ENCODE peak calls at places on chromosome 2, in eight cellular contexts. H is GM23248, R is Peyer's patch, G is K562, M is AG04450, D is testis, I is neuronal stem cell, A is astrocyte. Z is an unnamed sample.

GRCh38 chr2:769771-770170 is 92.6 kb upstream of the TMEM18 start:
- DNase-seq in I (no peak), R (no peak), D (no peak), H (no peak), A (no peak), G (no peak), M (no peak), Z (no peak)

GRCh38 chr2:233404227-233404626 is 49.9 kb downstream of the DGKD start:
- DNase-seq in H (peak; percentile 52), R (peak; percentile 83), A (no peak), M (no peak), I (no peak), D (peak; percentile 55), G (peak; percentile 44), Z (no peak)

GRCh38 chr2:16671760-16672159 is 6.1 kb upstream of the CYRIA start:
- DNase-seq in I (no peak), H (no peak), D (no peak), A (no peak), R (no peak), G (no peak), M (no peak), Z (no peak)

GRCh38 chr2:104872866-104873688 is 19.2 kb downstream of the POU3F3 start:
- DNase-seq in G (peak; percentile 40), M (peak; percentile 8), A (peak; percentile 71), I (peak; percentile 62), H (peak; percentile 84), R (peak; percentile 79), D (peak; percentile 73), Z (no peak)

GRCh38 chr2:69989422-69990128 is 28.1 kb upstream of the ASPRV1 start:
- DNase-seq in A (no peak), D (no peak), R (peak; percentile 56), I (no peak), H (no peak), G (no peak), M (no peak), Z (no peak)

GRCh38 chr2:73000808-73001570 is 70.5 kb downstream of the SFXN5 start:
- DNase-seq in R (peak; percentile 63), D (no peak), I (no peak), H (no peak), M (no peak), A (no peak), G (no peak), Z (no peak)

GRCh38 chr2:176454893-176455810 is 185.9 kb downstream of the MTX2 start:
- DNase-seq in A (peak; percentile 19), H (peak; percentile 75), R (peak; percentile 95), D (peak; percentile 95), I (peak; percentile 76), G (peak; percentile 77), M (peak; percentile 45), Z (peak; percentile 50)

GRCh38 chr2:42493468-42493884 is 306 bp downstream of the KCNG3 start:
- DNase-seq in A (no peak), G (no peak), I (no peak), D (no peak), M (no peak), R (no peak), H (no peak), Z (no peak)

GRCh38 chr2:148503511-148503910 is 141.0 kb upstream of the EPC2 start:
- DNase-seq in I (no peak), A (no peak), D (no peak), G (no peak), M (no peak), R (no peak), H (no peak), Z (no peak)

GRCh38 chr2:237200462-237200861 is 114.8 kb downstream of the COPS8 start:
- DNase-seq in H (no peak), R (no peak), I (no peak), A (no peak), M (no peak), G (no peak), D (peak; percentile 2), Z (no peak)

GRCh38 chr2:111930875-111931274 is 32.5 kb downstream of the MERTK start:
- DNase-seq in A (peak; percentile 71), H (peak; percentile 80), G (no peak), M (no peak), I (no peak), D (peak; percentile 57), R (no peak), Z (no peak)

GRCh38 chr2:3179208-3179607 is 198.4 kb downstream of the EIPR1 start:
- DNase-seq in D (peak; percentile 41), G (no peak), H (no peak), A (no peak), I (no peak), R (no peak), M (no peak), Z (no peak)

GRCh38 chr2:191311627-191312026 is 66.4 kb downstream of the MYO1B start:
- DNase-seq in D (no peak), A (peak; percentile 90), I (no peak), R (no peak), M (no peak), H (peak; percentile 92), G (no peak), Z (no peak)

GRCh38 chr2:97722227-97722626 is 8.9 kb downstream of the ZAP70 start:
- DNase-seq in A (no peak), R (no peak), D (no peak), H (no peak), G (no peak), M (no peak), I (no peak), Z (no peak)

GRCh38 chr2:225036431-225036830 is 5.8 kb downstream of the DOCK10 start:
- DNase-seq in A (no peak), I (no peak), H (no peak), R (no peak), G (no peak), M (no peak), D (no peak), Z (no peak)

DNA sequence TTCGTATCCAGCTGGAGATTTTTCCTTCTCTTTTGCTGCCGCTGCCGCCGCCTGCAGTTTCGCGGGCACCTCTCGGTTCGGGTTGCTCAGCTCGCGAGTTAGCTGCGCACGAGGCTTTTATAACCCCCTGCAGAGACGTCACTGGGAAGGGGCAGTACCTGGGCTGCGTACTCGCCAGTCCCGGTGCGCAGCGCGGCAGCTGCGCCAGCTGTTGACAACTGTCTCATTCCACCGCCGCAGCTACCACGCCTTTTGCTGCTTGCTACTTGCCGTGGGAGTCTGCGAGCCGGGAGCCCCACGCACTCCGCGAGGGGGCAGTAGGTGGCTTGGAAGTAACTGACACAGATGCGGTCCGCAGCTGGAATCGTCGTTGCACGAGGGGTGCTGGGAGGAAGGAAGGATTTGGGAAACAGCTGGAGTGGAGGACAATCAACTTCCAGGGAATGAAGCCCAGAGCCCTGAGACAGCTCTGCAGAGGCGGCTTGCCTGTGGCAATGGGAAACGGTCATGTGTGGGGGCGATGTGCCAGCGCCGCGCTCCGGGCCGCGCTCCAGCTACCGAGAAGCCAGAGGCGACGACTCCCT is at the start of gene TACR1:
- DNase-seq in A (peak; percentile 47), D (peak; percentile 76), I (peak; percentile 48), R (peak; percentile 67), G (peak; percentile 25), H (peak; percentile 85), M (peak; percentile 56), Z (no peak)
- H3K27me3 ChIP-seq in A (peaks cover 54% of the 10 kb centered on the region), D (no peaks in the 10 kb centered on the region), I (peaks cover 8% of the 10 kb centered on the region), R (no peaks in the 10 kb centered on the region), G (peaks cover 33% of the 10 kb centered on the region), H (peaks cover 40% of the 10 kb centered on the region), M (peaks cover 21% of the 10 kb centered on the region), Z (peaks cover 31% of the 10 kb centered on the region)

DNA sequence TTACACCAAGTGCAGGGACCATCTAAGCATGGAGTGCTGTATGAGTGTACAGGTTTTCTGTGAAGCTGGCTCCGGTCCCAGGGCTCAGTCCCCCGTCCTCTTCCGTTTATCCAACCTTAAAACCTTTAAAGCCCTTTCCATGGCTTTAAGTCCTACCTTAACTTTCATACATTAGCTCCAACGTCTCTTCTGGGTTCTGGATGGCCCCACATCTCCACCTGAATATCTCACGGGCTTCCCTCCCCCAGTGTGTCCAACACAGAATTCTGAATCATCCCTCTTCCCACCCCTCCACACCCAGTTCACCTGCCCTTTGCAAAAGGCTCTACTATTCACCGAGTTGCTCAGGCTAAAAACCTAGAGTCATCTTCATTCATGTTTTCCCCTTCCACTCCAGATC is 12.8 kb downstream of the ARHGAP25 start:
- DNase-seq in G (no peak), H (no peak), M (no peak), D (no peak), I (no peak), R (no peak), A (no peak), Z (no peak)
- H3K27ac ChIP-seq in G (no peak overlapping the region), H (no peak overlapping the region), M (no peak overlapping the region), D (no peak overlapping the region), I (no peak overlapping the region), R (no peak overlapping the region), A (no peak overlapping the region), Z (no peak overlapping the region)

GRCh38 chr2:241001413-241002274 is 3.2 kb downstream of the SNED1 start:
- DNase-seq in A (no peak), D (peak; percentile 12), H (no peak), R (peak; percentile 37), I (no peak), G (no peak), M (no peak), Z (no peak)

GRCh38 chr2:241003830-241004564 is 5.6 kb downstream of the SNED1 start:
- DNase-seq in I (no peak), M (no peak), H (no peak), D (no peak), R (no peak), G (no peak), A (no peak), Z (no peak)

GRCh38 chr2:241003369-241003768 is 5.0 kb downstream of the SNED1 start:
- DNase-seq in D (no peak), G (no peak), M (no peak), H (no peak), I (no peak), R (no peak), A (no peak), Z (no peak)

GRCh38 chr2:241002275-241003046 is 4.0 kb downstream of the SNED1 start:
- DNase-seq in H (no peak), D (peak; percentile 28), A (no peak), R (peak; percentile 37), I (no peak), M (no peak), G (no peak), Z (no peak)

DNA sequence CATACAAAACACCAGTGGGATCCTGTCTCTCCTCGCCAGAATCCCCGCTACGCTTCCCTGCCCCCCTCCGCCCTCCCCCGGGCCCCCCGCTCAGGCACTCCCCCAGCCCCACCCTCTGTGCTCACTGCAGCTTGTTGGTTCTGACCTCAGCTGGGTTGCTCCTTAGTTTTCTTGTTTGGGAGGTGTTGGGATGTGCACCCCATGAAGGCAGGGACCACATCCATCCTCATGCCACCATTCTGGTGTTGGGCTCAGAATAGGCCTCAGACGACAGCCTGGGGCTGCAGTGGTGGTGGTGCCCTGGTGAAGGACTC is 4.6 kb downstream of the SNED1 start:
- DNase-seq in I (no peak), D (no peak), M (no peak), A (no peak), G (no peak), H (no peak), R (no peak), Z (no peak)
- H3K27me3 ChIP-seq in I (peaks cover 7% of the 10 kb centered on the region), D (no peaks in the 10 kb centered on the region), M (no peaks in the 10 kb centered on the region), A (no peaks in the 10 kb centered on the region), G (peaks cover 24% of the 10 kb centered on the region), H (no peaks in the 10 kb centered on the region), R (no peaks in the 10 kb centered on the region), Z (peaks cover 6% of the 10 kb centered on the region)

DNA sequence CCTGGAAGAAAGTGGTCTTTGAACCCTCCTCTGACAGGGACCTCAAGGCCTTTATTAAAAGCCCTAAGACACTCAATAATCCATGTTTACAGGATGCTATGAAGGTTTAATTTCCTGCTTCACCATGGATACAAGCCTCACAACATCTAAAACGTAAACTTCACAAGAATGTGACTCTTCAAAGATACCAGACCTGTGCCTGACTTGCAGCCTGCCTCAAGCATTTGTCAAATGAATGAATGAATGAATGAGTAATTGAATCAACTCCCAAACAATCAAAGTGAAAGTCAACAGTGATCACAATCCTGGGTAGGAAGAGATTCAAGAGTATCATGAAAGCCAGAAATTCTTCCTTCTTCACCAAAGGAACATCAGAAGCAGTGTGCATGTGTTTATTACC is 30.4 kb downstream of the KLF7 start:
- DNase-seq in R (no peak), G (no peak), I (no peak), M (no peak), D (no peak), A (peak; percentile 39), H (peak; percentile 66), Z (no peak)
- H3K27ac ChIP-seq in R (peak overlapping the region; percentile 17), G (no peak overlapping the region), I (no peak overlapping the region), M (no peak overlapping the region), D (no peak overlapping the region), A (peak overlapping the region; percentile 63), H (peak overlapping the region; percentile 71), Z (no peak overlapping the region)

Z was measured in iPS DF 6.9.